ENCODE peak calls at places on chromosomes 7 and 10, in four cellular contexts. Q is left ventricle myocardium inferior, E is colonic mucosa, B is transverse colon. J is an unnamed sample.

GRCh38 chr7:87032604-87033003 is 26.9 kb downstream of the ELAPOR2 start:
- DNase-seq in B (no peak), E (no peak), Q (no peak), J (no peak)

GRCh38 chr10:120517881-120518484 is 61.0 kb downstream of the PLPP4 start:
- DNase-seq in E (no peak), B (no peak), Q (no peak), J (no peak)

GRCh38 chr10:86023336-86023735 is 343.3 kb downstream of the GRID1 start:
- DNase-seq in E (no peak), Q (no peak), B (no peak), J (no peak)

GRCh38 chr7:16564909-16565426 is 38.3 kb downstream of the LRRC72 start:
- DNase-seq in E (no peak), B (no peak), Q (no peak), J (peak; percentile 18)

GRCh38 chr7:80439894-80440811 is 71.7 kb downstream of the GNAT3 start:
- DNase-seq in E (no peak), B (no peak), Q (no peak), J (peak; percentile 65)

GRCh38 chr7:27994639-27995038 is 186.0 kb downstream of the JAZF1 start:
- DNase-seq in E (peak; percentile 50), B (peak; percentile 45), Q (no peak), J (no peak)

GRCh38 chr10:60466267-60467201 is 76.9 kb upstream of the ANK3 start:
- DNase-seq in E (no peak), Q (no peak), B (no peak), J (no peak)

GRCh38 chr10:89153086-89153485 is 54.0 kb downstream of the CH25H start:
- DNase-seq in Q (no peak), E (no peak), B (no peak), J (no peak)

GRCh38 chr10:123988694-123989093 is 97.1 kb upstream of the CPXM2 start:
- DNase-seq in Q (no peak), B (no peak), E (no peak), J (no peak)

GRCh38 chr7:152424348-152425108 is 11.3 kb downstream of the KMT2C start:
- DNase-seq in Q (no peak), B (no peak), E (no peak), J (peak; percentile 59)

GRCh38 chr10:34124522-34125035 is 690.5 kb downstream of the PARD3 start:
- DNase-seq in Q (no peak), E (no peak), B (no peak), J (peak; percentile 30)

GRCh38 chr7:100978300-100978699 is 8.9 kb downstream of the MUC12 start:
- DNase-seq in Q (no peak), E (no peak), B (no peak), J (no peak)

GRCh38 chr7:100975391-100975821 is 6.0 kb downstream of the MUC12 start:
- DNase-seq in Q (no peak), B (peak; percentile 73), E (peak; percentile 78), J (no peak)

GRCh38 chr7:100971111-100972001 is 2.0 kb downstream of the MUC12 start:
- DNase-seq in B (no peak), E (no peak), Q (no peak), J (no peak)

GRCh38 chr7:100972002-100972347 is 2.6 kb downstream of the MUC12 start:
- DNase-seq in Q (no peak), B (no peak), E (no peak), J (no peak)

DNA sequence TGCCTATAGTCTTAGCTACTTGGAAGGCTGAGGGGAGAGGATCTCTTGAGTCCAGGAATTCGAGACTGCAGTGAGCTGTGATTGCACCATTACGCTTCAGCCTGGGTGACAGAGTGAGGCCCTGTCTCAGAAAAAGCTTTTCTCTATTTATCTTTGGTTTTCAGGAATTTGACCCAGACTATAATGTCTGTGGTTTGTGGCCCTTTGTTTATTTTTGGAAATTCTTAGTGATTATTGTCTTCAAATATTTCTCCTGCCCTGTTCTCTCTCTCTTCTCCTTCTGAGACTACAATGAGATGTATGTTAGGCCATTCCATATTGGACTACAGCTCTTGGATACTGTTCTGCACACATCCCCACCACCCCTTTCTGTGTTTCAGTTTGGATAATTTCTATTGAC is 4.7 kb downstream of the MUC12 start:
- DNase-seq in Q (no peak), B (no peak), E (no peak), J (peak; percentile 38)
- H3K36me3 ChIP-seq in Q (no peaks in the 10 kb centered on the region), B (no peaks in the 10 kb centered on the region), E (no peaks in the 10 kb centered on the region), J (no peaks in the 10 kb centered on the region)

GRCh38 chr10:101287922-101288638 is 58.8 kb upstream of the LBX1 start:
- DNase-seq in B (no peak), E (no peak), Q (no peak), J (no peak)
- TF ChIP-seq CTCF in B (no peak), E (no peak), Q (peak; percentile 22), J (peak; percentile 70)

GRCh38 chr10:132749428-132749780 is 36.5 kb downstream of the NKX6-2 start:
- DNase-seq in Q (no peak), B (no peak), E (no peak), J (no peak)
- H3K27me3 ChIP-seq in Q (no peaks in the 10 kb centered on the region), B (no peaks in the 10 kb centered on the region), E (no peaks in the 10 kb centered on the region), J (no peaks in the 10 kb centered on the region)

GRCh38 chr7:5303061-5303460 is 20.3 kb downstream of the SLC29A4 start:
- DNase-seq in E (no peak), Q (no peak), B (no peak), J (no peak)
- H3K36me3 ChIP-seq in E (no peaks in the 10 kb centered on the region), Q (peaks cover 16% of the 10 kb centered on the region), B (no peaks in the 10 kb centered on the region), J (peaks cover 2% of the 10 kb centered on the region)

DNA sequence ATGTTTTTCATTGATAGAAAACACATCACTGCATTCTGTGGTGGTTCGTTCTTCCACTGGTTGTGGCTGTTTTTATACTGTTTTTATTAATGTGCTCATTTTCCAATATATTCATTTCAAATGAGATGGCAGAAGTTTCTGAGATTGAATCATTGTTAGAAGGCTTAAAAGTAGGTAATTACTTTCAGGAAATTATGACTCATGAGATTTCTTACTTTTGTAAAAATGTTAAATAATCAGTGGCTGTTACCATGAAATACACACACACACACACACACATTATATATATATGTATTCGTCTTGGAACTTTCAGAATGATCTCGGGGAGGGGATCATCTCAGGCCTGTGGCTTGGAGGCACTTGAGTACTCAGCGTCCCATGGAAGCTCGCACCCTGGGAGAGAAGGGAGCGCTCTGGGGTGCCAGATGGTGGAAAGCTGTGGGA is 66.1 kb downstream of the ZMYND11 start:
- DNase-seq in Q (no peak), B (no peak), E (no peak), J (no peak)
- TF ChIP-seq CTCF in Q (no peak), B (no peak), E (no peak), J (no peak)

DNA sequence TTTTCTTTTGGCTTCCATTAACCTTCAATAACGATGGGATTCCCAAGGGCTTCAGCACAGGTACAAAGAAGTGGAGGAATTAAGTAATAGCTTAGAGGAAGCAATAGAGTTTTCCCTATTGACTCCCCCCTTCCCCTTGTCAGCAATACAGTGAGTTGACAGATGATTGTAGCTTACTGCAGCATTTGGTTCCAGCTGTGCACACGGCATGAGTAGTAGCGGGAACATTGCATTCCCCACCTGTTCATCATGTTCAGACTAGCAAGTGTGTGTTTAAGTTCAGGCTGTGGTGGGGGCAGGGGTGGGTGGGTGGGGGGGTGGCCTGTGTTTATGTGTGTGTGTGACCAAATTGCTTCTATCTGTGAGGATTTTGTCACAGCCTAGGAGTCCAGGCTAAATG is 4.6 kb upstream of the ADRA2A start:
- DNase-seq in Q (no peak), E (no peak), B (no peak), J (no peak)
- H3K27me3 ChIP-seq in Q (peaks cover 85% of the 10 kb centered on the region), E (peaks cover 9% of the 10 kb centered on the region), B (peaks cover 38% of the 10 kb centered on the region), J (peaks cover 16% of the 10 kb centered on the region)